ENCODE peak calls at places on chromosomes 3 and 15, in nine cellular contexts. Z is NCI-H1436; E is effector CD4-positive, alpha-beta T cell; R is stimulated activated CD8-positive, alpha-beta memory T cell treated with anti-CD3 and anti-CD28 coated beads, Interleukin-12 subunit alpha, Interleukin-12 subunit beta, amount 100 ng/mL, for 4 hours; P is AG09309; J is astrocyte of the spinal cord; T is right cardiac atrium; N is activated naive CD8-positive, alpha-beta T cell treated with anti-CD3 and anti-CD28 coated beads, Interleukin-2, amount 50 U/mL, for 24 hours; M is activated naive CD4-positive, alpha-beta T cell. A is an unnamed sample.

GRCh38 chr3:124650798-124651197 is 79.5 kb upstream of the UMPS start:
- DNase-seq in Z (no peak), E (no peak), R (no peak), P (no peak), J (no peak), T (no peak), N (peak; percentile 57), M (no peak), A (no peak)

GRCh38 chr3:77227567-77227966 is 187.7 kb downstream of the ROBO2 start:
- DNase-seq in Z (no peak), E (no peak), R (no peak), P (no peak), J (no peak), T (no peak), N (no peak), M (no peak), A (no peak)

GRCh38 chr15:38144921-38145320 is 107.7 kb upstream of the SPRED1 start:
- DNase-seq in Z (no peak), E (no peak), R (no peak), P (no peak), J (peak; percentile 22), T (no peak), N (no peak), M (no peak), A (no peak)

GRCh38 chr3:128456776-128457715 is 9.6 kb downstream of the DNAJB8 start:
- DNase-seq in Z (peak; percentile 85), E (no peak), R (no peak), P (no peak), J (no peak), T (no peak), N (no peak), M (no peak), A (no peak)

GRCh38 chr15:45660231-45660979 is 25.6 kb downstream of the SQOR start:
- DNase-seq in Z (no peak), E (no peak), R (no peak), P (no peak), J (no peak), T (no peak), N (no peak), M (no peak), A (no peak)

GRCh38 chr3:31539275-31539674 is 6.5 kb downstream of the STT3B start:
- DNase-seq in Z (no peak), E (no peak), R (no peak), P (no peak), J (no peak), T (no peak), N (no peak), M (no peak), A (no peak)

GRCh38 chr3:142633073-142633472 is 36.9 kb downstream of the PLS1 start:
- DNase-seq in Z (peak; percentile 57), E (no peak), R (no peak), P (no peak), J (no peak), T (no peak), N (no peak), M (no peak), A (no peak)

GRCh38 chr3:121574449-121574848 is 6.7 kb downstream of the ARGFX start:
- DNase-seq in Z (peak; percentile 18), E (no peak), R (no peak), P (no peak), J (no peak), T (no peak), N (no peak), M (no peak), A (no peak)

GRCh38 chr3:177673105-177673804 is 476.0 kb upstream of the TBL1XR1 start:
- DNase-seq in Z (no peak), E (no peak), R (no peak), P (peak; percentile 87), J (peak; percentile 88), T (no peak), N (no peak), M (no peak), A (no peak)

GRCh38 chr3:4986175-4986610 is 7.0 kb downstream of the BHLHE40 start:
- DNase-seq in Z (no peak), E (no peak), R (no peak), P (no peak), J (no peak), T (no peak), N (no peak), M (no peak), A (no peak)

GRCh38 chr3:96779810-96780209 is 34.6 kb upstream of the EPHA6 start:
- DNase-seq in Z (no peak), E (no peak), R (no peak), P (no peak), J (no peak), T (no peak), N (peak; percentile 2), M (no peak), A (no peak)

GRCh38 chr3:36893137-36893557 is 51.7 kb downstream of the TRANK1 start:
- DNase-seq in Z (no peak), E (peak; percentile 46), R (no peak), P (peak; percentile 47), J (peak; percentile 84), T (peak; percentile 60), N (no peak), M (no peak), A (no peak)

GRCh38 chr15:56978898-56979662 is 60.6 kb downstream of the TCF12 start:
- DNase-seq in Z (no peak), E (no peak), R (no peak), P (no peak), J (peak; percentile 47), T (no peak), N (no peak), M (no peak), A (no peak)

GRCh38 chr3:183698318-183698731 is 728 bp downstream of the YEATS2 start:
- DNase-seq in Z (peak; percentile 34), E (no peak), R (no peak), P (no peak), J (peak; percentile 35), T (peak; percentile 65), N (peak; percentile 44), M (no peak), A (peak; percentile 48)

GRCh38 chr15:101193063-101193712 is 58.7 kb downstream of the CHSY1 start:
- DNase-seq in Z (no peak), E (no peak), R (no peak), P (no peak), J (no peak), T (peak; percentile 90), N (no peak), M (no peak), A (no peak)

GRCh38 chr3:144104146-144104545 is 132.5 kb downstream of the DIPK2A start:
- DNase-seq in Z (peak; percentile 57), E (no peak), R (no peak), P (no peak), J (no peak), T (no peak), N (no peak), M (no peak), A (no peak)

GRCh38 chr15:49605588-49605987 is 15.0 kb downstream of the FAM227B start:
- DNase-seq in Z (no peak), E (no peak), R (no peak), P (no peak), J (no peak), T (no peak), N (no peak), M (no peak), A (no peak)

A was measured in nucleus accumbens.